ENCODE peak calls at places on chromosome 17, in nine cellular contexts. B, X, T, R, Y, K, H, J and S are unnamed samples.

GRCh38 chr17:57594767-57595166 is 150.3 kb downstream of the CCDC182 start:
- DNase-seq in B (no peak), X (no peak), T (no peak), R (no peak), Y (no peak), K (no peak), H (no peak), J (no peak), S (no peak)

GRCh38 chr17:7483238-7484066 is 714 bp upstream of the POLR2A start:
- DNase-seq in B (peak; percentile 96), X (peak; percentile 90), T (peak; percentile 75), R (peak; percentile 93), Y (peak; percentile 96), K (peak; percentile 97), H (peak; percentile 99), J (peak; percentile 98), S (peak; percentile 96)

GRCh38 chr17:72587773-72588511 is 467.1 kb downstream of the SOX9 start:
- DNase-seq in B (no peak), X (no peak), T (no peak), R (peak; percentile 64), Y (peak; percentile 54), K (no peak), H (no peak), J (no peak), S (no peak)

GRCh38 chr17:58302171-58302918 is 21.6 kb upstream of the MPO start:
- DNase-seq in B (no peak), X (peak; percentile 16), T (no peak), R (no peak), Y (no peak), K (no peak), H (peak; percentile 60), J (peak; percentile 72), S (peak; percentile 11)

GRCh38 chr17:35141681-35142466 is at the start of gene NLE1:
- DNase-seq in B (peak; percentile 63), X (peak; percentile 81), T (peak; percentile 86), R (peak; percentile 74), Y (peak; percentile 93), K (peak; percentile 96), H (no peak), J (peak; percentile 95), S (peak; percentile 52)

GRCh38 chr17:81049372-81049911 is 14.5 kb downstream of the BAIAP2 start:
- DNase-seq in B (no peak), X (no peak), T (no peak), R (no peak), Y (no peak), K (no peak), H (no peak), J (no peak), S (no peak)

GRCh38 chr17:5260542-5260941 is 21.5 kb upstream of the RABEP1 start:
- DNase-seq in B (no peak), X (no peak), T (no peak), R (no peak), Y (no peak), K (no peak), H (no peak), J (no peak), S (peak; percentile 48)

GRCh38 chr17:50618300-50618699 is 16.4 kb upstream of the ABCC3 start:
- DNase-seq in B (no peak), X (no peak), T (no peak), R (peak; percentile 21), Y (no peak), K (no peak), H (no peak), J (no peak), S (no peak)

GRCh38 chr17:13597723-13598347 is 3.9 kb downstream of the HS3ST3A1 start:
- DNase-seq in B (no peak), X (no peak), T (no peak), R (peak; percentile 64), Y (peak; percentile 59), K (no peak), H (no peak), J (no peak), S (no peak)
- TF ChIP-seq POLR2A in B (no peak), X (no peak), T (no peak), R (no peak), Y (no peak), K (no peak), H (no peak), J (no peak), S (no peak)

GRCh38 chr17:43528319-43528987 is 17.7 kb downstream of the ETV4 start:
- DNase-seq in B (no peak), X (no peak), T (no peak), R (no peak), Y (no peak), K (peak; percentile 58), H (no peak), J (no peak), S (no peak)

GRCh38 chr17:43529977-43530302 is 16.2 kb downstream of the ETV4 start:
- DNase-seq in B (no peak), X (no peak), T (no peak), R (no peak), Y (no peak), K (no peak), H (no peak), J (no peak), S (no peak)

GRCh38 chr17:43524945-43525575 is 21.1 kb downstream of the ETV4 start:
- DNase-seq in B (no peak), X (no peak), T (no peak), R (peak; percentile 27), Y (no peak), K (no peak), H (no peak), J (no peak), S (no peak)

GRCh38 chr17:43528988-43529814 is 16.9 kb downstream of the ETV4 start:
- DNase-seq in B (no peak), X (no peak), T (no peak), R (no peak), Y (no peak), K (no peak), H (no peak), J (no peak), S (no peak)

DNA sequence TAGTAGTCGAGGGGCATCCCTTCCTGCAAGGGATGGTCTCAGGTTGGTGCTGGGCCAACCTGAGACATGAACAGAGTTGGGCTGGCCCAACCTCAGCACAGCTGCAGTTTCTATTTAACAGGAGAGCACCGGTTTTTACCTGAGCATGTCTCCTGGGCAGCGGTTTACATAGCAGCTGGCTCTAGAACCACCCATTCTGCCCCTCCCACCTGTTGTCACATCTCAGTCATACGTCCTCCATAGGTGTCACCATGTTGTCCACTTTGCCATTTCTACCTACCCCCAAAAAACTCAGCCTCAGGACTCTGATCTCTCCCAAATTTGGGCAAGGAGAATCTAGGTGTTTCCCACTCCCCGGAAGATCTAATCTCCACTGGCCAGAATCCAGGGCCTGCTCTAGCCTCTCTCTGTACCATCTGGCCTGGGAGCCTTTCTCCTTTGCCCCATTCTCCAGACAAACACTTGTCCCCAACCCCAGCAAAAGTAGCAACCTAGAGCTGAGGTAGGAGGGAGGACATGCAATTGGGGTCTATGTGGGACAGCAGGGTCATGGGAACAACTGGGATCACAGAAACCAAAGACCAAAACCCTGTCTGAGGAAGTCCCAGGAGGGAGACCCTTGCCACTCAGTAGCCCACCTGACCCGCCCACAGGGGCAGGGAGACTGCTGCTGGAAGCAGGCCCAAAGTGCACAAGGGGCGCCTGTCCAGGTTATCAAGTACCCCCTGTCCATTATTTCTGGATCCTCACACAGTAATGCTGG is 19.1 kb downstream of the ETV4 start:
- DNase-seq in B (no peak), X (no peak), T (no peak), R (no peak), Y (no peak), K (no peak), H (no peak), J (no peak), S (no peak)
- TF ChIP-seq POLR2A in B (no peak), X (no peak), T (no peak), R (no peak), Y (no peak), K (no peak), H (no peak), J (no peak), S (no peak)

GRCh38 chr17:62681939-62682381 is 54.5 kb downstream of the MRC2 start:
- DNase-seq in B (no peak), X (no peak), T (no peak), R (no peak), Y (no peak), K (no peak), H (no peak), J (no peak), S (no peak)

GRCh38 chr17:62679866-62680377 is 52.5 kb downstream of the MRC2 start:
- DNase-seq in B (no peak), X (no peak), T (no peak), R (no peak), Y (no peak), K (peak; percentile 79), H (no peak), J (no peak), S (no peak)

GRCh38 chr17:62684179-62684578 is 56.7 kb downstream of the MRC2 start:
- DNase-seq in B (no peak), X (no peak), T (no peak), R (no peak), Y (no peak), K (no peak), H (no peak), J (no peak), S (no peak)

GRCh38 chr17:62680541-62681052 is 53.1 kb downstream of the MRC2 start:
- DNase-seq in B (peak; percentile 71), X (peak; percentile 52), T (no peak), R (no peak), Y (no peak), K (peak; percentile 85), H (no peak), J (no peak), S (peak; percentile 54)

DNA sequence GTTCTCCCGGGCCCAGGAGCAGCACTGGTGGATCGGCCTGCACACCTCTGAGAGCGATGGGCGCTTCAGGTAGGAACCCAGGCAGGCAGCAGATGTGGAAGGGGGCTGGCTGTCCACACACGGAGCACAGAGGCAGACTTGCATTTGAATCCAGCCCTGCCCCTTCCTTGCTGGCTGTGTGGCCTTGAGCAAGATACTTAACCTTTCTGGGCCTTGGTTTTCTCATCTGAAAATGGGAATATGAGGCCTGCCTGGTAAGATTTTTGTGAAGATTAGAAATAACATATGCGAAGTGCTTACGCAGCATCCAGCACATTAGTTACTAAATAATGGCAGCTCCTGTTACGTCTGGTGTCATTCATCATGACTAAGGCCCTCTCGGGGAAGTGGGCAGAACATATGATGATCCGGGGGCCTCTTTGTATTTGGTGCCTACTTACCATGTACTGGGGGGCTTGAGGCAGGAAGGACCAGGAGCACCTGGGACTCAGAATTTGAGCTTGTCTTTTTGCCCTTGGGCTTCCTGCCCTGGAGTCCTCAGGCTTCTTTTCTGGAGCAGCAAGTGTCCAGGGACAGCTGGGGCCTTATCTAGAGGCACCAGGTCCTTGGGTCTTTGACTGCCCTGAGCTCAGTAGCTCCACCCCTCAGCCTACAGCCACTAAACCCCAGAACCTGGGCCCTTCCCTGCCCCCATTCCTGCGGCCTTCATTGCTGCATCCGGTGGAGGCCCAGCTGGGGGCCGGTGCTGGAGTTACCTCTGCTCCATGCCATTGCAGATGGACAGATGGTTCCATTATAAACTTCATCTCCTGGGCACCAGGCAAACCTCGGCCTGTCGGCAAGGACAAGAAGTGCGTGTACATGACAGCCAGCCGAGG is 53.8 kb downstream of the MRC2 start:
- DNase-seq in B (no peak), X (no peak), T (no peak), R (no peak), Y (no peak), K (peak; percentile 44), H (no peak), J (no peak), S (no peak)
- TF ChIP-seq POLR2A in B (no peak), X (no peak), T (no peak), R (no peak), Y (no peak), K (no peak), H (no peak), J (no peak), S (no peak)

DNA sequence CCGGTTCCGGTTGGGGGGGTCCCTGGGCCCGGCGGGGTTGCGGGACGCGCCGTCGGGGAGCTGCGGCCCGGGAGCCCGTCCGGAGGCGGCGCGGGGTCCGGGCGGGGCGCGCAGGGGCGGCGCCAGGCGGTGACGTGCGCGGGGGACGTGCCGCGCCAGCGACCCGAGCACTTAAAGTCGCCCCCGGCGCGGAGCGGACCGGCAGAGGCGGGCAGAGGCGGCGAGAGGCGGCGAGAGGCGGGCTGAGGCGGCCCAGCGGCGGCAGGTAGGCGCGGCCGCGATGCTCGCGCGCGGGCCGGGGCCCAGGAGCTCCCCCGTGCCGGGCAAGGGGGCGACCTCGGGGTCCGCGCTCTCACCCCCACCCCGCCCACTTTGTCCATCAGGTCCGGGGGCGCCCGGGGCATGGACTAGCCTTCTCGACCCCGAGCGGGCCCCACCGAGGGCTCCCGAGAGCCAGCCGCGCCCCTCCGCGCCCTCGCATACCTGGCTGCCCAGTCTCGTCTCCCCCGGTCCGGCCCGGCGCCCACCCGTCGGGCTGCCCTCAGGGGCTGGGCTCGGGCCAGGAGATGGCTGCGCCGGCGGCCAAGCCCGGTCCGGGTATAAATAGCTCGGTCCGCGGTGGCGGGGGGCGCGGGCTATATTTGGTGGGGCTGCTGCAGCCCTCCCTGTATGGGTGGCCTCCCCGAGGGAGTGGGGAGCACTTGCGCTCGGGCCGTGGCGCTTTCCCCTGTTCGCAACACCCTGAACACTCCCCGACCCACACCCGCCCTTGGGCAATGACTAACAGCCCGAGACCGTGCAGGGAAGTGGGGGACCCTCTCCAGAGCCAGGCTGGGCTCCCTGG is at the start of gene SLC16A3:
- DNase-seq in B (peak; percentile 42), X (peak; percentile 76), T (peak; percentile 89), R (peak; percentile 75), Y (peak; percentile 66), K (peak; percentile 96), H (peak; percentile 89), J (peak; percentile 89), S (no peak)
- TF ChIP-seq POLR2A in B (peak; percentile 79), X (no peak), T (peak; percentile 98), R (peak; percentile 99), Y (peak; percentile 93), K (peak; percentile 82), H (peak; percentile 31), J (peak; percentile 18), S (no peak)